ENCODE peak calls at places on chromosomes 3 and 15, in seven cellular contexts. Y is H9, K is mesendoderm, L is mesenchymal stem cell, X is IMR-90, T is H1, P is trophoblast cell. Q is an unnamed sample.

GRCh38 chr3:141330235-141330634 is 38.1 kb upstream of the ZBTB38 start:
- DNase-seq in P (no peak), L (no peak), K (no peak), Y (no peak), T (no peak), X (no peak), Q (no peak)

GRCh38 chr3:37862712-37863551 is 1.3 kb downstream of the CTDSPL start:
- DNase-seq in X (peak), Y (peak), L (peak), K (peak), P (no peak), T (no peak), Q (peak)

GRCh38 chr3:168266335-168266734 is 170.6 kb upstream of the GOLIM4 start:
- DNase-seq in P (no peak), T (no peak), Y (no peak), X (no peak), K (no peak), L (no peak), Q (no peak)

GRCh38 chr3:155572085-155572484 is 172.8 kb downstream of the PLCH1 start:
- DNase-seq in P (no peak), L (peak), Y (no peak), X (no peak), T (no peak), K (no peak), Q (no peak)

GRCh38 chr3:131543714-131544113 is 40.9 kb upstream of the MRPL3 start:
- DNase-seq in T (no peak), K (peak), Y (peak), X (peak), P (peak), L (peak), Q (no peak)

GRCh38 chr3:15241341-15241740 is 35.3 kb downstream of the CAPN7 start:
- DNase-seq in K (peak), T (no peak), P (peak), L (peak), Y (no peak), X (no peak), Q (no peak)

GRCh38 chr15:65089206-65089824 is 12.8 kb downstream of the KBTBD13 start:
- DNase-seq in Y (no peak), T (no peak), P (peak), K (peak), L (no peak), X (peak), Q (no peak)

GRCh38 chr3:114764056-114764492 is 383.0 kb downstream of the ZBTB20 start:
- DNase-seq in T (no peak), K (no peak), X (peak), P (no peak), L (no peak), Y (no peak), Q (no peak)

GRCh38 chr3:48852151-48852550 is 4.5 kb upstream of the PRKAR2A start:
- DNase-seq in X (no peak), K (no peak), T (no peak), P (no peak), Y (no peak), L (no peak), Q (no peak)

GRCh38 chr15:73002509-73002908 is 49.8 kb upstream of the NEO1 start:
- DNase-seq in Y (no peak), K (no peak), T (no peak), L (peak), X (peak), P (peak), Q (no peak)

GRCh38 chr3:42654331-42655201 is 1.1 kb downstream of the ZBTB47 start:
- DNase-seq in K (peak), P (no peak), L (peak), T (peak), X (peak), Y (peak), Q (peak)

GRCh38 chr3:196631655-196632032 is 7.8 kb upstream of the NRROS start:
- DNase-seq in P (no peak), K (no peak), X (no peak), Y (no peak), L (no peak), T (no peak), Q (no peak)

GRCh38 chr3:109154989-109155388 is 18.5 kb downstream of the C3orf85 start:
- DNase-seq in X (no peak), Y (no peak), K (no peak), P (no peak), T (no peak), L (peak), Q (no peak)

GRCh38 chr3:174767406-174767805 is 91.7 kb upstream of the NAALADL2 start:
- DNase-seq in X (no peak), P (no peak), T (no peak), L (no peak), Y (no peak), K (no peak), Q (no peak)

GRCh38 chr3:174769171-174769570 is 90.0 kb upstream of the NAALADL2 start:
- DNase-seq in K (no peak), P (no peak), X (no peak), L (no peak), Y (no peak), T (no peak), Q (no peak)

DNA sequence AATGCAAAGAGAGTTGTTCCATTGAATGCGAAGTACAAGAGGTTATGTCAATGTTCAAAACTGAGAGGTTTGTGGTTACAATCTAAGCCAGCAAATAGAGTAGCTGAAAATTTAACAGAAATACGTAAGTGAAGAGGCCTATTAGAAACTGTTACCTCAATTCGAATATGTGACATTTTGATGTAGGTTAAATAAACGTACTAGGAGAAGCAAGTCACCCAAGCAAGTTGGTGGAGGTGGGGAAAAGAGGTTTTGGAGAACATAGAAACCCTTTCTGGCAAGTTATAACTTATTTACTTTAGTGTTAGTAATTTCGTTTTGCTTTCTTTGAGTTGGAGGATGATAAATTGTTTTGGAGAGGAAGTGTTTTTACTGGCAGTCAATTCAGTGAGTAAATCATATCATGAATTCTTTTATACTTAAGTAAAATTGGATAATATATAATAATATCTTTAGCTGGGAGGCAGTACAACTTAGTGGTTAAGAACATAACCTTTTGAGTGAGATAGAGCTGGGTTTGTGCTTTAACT is 91.2 kb upstream of the NAALADL2 start:
- DNase-seq in L (no peak), K (no peak), T (no peak), P (no peak), X (peak), Y (no peak), Q (no peak)
- H2BK5ac ChIP-seq in L (no peak), K (no peak), T (no peak), P (no peak), X (no peak), Y (no peak), Q (no peak)

GRCh38 chr3:45486136-45486535 is 97.8 kb downstream of the LARS2 start:
- DNase-seq in Y (no peak), L (no peak), K (no peak), X (peak), T (no peak), P (no peak), Q (no peak)

GRCh38 chr3:45487508-45487907 is 99.1 kb downstream of the LARS2 start:
- DNase-seq in Y (no peak), T (no peak), X (no peak), K (no peak), P (no peak), L (no peak), Q (no peak)

GRCh38 chr3:45489730-45490309 is 101.4 kb downstream of the LARS2 start:
- DNase-seq in Y (no peak), T (no peak), P (peak), X (peak), L (no peak), K (no peak), Q (no peak)

GRCh38 chr3:45488581-45488980 is 100.2 kb downstream of the LARS2 start:
- DNase-seq in Y (no peak), P (no peak), K (no peak), L (no peak), X (no peak), T (no peak), Q (no peak)

DNA sequence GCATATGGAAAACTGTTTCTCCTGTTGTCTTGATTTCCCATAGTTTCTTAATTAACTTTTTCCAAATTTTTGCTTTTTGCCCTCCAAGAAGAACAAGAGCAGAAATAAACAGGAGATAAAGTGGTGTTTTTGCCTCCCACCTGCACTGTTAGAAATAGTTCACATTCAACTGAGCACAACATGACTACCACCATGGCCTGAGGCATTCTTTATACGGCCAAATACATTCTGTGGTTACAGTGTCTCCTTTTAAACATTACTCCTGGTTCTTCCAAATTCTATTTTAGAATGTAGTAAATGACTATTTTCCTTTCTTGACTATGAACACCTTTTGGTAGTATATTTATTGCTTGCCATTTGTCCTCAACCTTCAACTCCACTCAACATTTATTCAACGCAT is 98.5 kb downstream of the LARS2 start:
- DNase-seq in L (no peak), P (no peak), K (no peak), Y (no peak), T (no peak), X (no peak), Q (no peak)
- H3K4ac ChIP-seq in L (no peak), P (no peak), K (no peak), Y (no peak), T (no peak), X (no peak), Q (no peak)

GRCh38 chr3:79639855-79640254 is 127.9 kb downstream of the ROBO1 start:
- DNase-seq in Y (no peak), T (no peak), K (no peak), P (no peak), X (no peak), L (no peak), Q (no peak)
- H2BK5ac ChIP-seq in Y (no peak), T (no peak), K (no peak), P (no peak), X (no peak), L (no peak), Q (no peak)

GRCh38 chr3:44235604-44236484 is 5.8 kb upstream of the TOPAZ1 start:
- DNase-seq in Y (peak), P (peak), T (peak), K (peak), X (peak), L (peak), Q (peak)
- H3K4ac ChIP-seq in Y (no peak), P (no peak), T (no peak), K (no peak), X (no peak), L (no peak), Q (no peak)

DNA sequence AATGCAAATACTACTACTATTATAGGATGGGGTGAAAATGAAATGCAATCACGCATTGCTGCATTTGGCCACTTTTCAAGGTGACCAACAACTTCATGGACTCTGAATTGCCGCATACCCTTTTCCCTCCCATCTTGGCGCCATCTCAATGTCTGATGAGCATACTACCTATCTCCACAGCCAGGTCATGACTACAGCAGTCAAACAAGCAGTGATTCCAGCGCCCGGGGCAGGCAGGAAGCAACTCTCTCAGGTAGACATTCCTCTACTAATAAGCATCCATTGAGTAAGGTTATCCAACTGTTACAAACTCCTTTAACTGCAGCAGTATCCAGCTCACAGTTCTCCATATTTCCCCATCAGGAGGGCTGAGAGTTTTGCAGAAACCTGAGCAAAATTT is 155.4 kb downstream of the ADAMTS17 start:
- DNase-seq in K (no peak), X (no peak), T (no peak), L (no peak), Y (no peak), P (no peak), Q (no peak)
- H2BK5ac ChIP-seq in K (no peak), X (no peak), T (no peak), L (no peak), Y (no peak), P (no peak), Q (no peak)

GRCh38 chr15:89937365-89938355 is 24.9 kb upstream of the ARPIN start:
- DNase-seq in P (no peak), Y (no peak), T (no peak), L (no peak), K (no peak), X (no peak), Q (no peak)

GRCh38 chr15:89936793-89937265 is 24.1 kb upstream of the ARPIN start:
- DNase-seq in Y (no peak), K (no peak), L (no peak), X (no peak), P (no peak), T (no peak), Q (no peak)

GRCh38 chr15:89932880-89933279 is 20.1 kb upstream of the ARPIN start:
- DNase-seq in P (no peak), L (no peak), Y (no peak), X (no peak), T (no peak), K (no peak), Q (no peak)

GRCh38 chr15:89936051-89936792 is 23.5 kb upstream of the ARPIN start:
- DNase-seq in K (no peak), Y (no peak), L (no peak), P (no peak), T (no peak), X (no peak), Q (no peak)
- H3K4ac ChIP-seq in K (no peak), Y (no peak), L (no peak), P (no peak), T (no peak), X (no peak), Q (no peak)

DNA sequence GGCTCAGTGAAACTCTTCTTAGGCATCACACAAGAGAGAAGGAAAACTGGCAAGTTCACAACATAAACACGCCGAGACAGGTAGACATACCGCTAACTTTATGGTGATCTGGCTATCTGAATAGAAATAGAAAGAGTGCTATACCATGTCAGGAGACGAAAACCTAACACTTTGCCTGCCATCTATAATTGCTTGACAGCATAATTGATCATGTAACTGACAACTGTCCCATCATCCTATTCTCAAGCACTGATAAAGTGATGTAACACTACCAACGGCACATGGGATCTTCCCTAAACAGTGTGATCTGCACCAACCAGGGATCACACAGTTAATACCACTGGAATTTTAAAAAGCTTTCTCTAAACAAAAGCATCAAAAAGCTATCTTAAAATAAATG is 270.9 kb upstream of the NSMCE3 start:
- DNase-seq in T (no peak), K (no peak), L (no peak), P (no peak), X (no peak), Y (no peak), Q (no peak)
- H2BK5ac ChIP-seq in T (no peak), K (no peak), L (no peak), P (no peak), X (no peak), Y (no peak), Q (no peak)

DNA sequence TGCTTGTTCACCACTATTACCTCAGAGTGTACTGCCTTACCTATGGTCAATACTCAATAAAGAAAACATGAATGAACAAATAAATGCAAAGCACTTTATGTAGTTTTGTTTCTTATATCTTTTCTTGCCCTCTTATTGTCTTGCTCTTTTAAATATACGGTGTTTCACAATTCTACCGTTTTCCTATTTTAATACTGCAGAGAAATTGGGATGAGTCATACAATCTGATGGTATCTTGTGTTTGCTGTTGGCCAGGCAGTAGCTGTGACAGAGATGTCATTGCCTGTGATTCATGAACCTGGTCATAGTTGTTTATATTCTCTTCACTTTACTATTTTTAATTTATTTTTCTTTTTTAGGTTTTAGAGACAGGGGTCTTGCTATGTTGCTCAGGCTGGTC is 48.3 kb downstream of the SERP1 start:
- DNase-seq in P (no peak), L (peak), X (peak), K (no peak), T (no peak), Y (no peak), Q (no peak)
- H3K4ac ChIP-seq in P (no peak), L (no peak), X (no peak), K (no peak), T (no peak), Y (no peak), Q (no peak)